ENCODE peak calls at places on chromosomes 16 and 17, in seven cellular contexts. R, W, V, S, A, Z and O are unnamed samples.

GRCh38 chr17:59848778-59849177 is 44.0 kb downstream of the TUBD1 start:
- DNase-seq in S (peak), W (peak), V (no peak), R (peak), A (no peak), Z (no peak), O (no peak)

GRCh38 chr16:67499159-67499558 is 15.8 kb upstream of the AGRP start:
- DNase-seq in V (no peak), R (no peak), S (no peak), A (no peak), W (no peak), Z (no peak), O (no peak)

GRCh38 chr17:39867891-39868553 is at the start of gene ZPBP2:
- DNase-seq in S (no peak), V (no peak), A (no peak), Z (no peak), W (peak), R (no peak), O (no peak)

GRCh38 chr16:11669380-11670146 is 1.3 kb downstream of the SNN start:
- DNase-seq in R (no peak), A (no peak), W (peak), V (no peak), S (peak), Z (peak), O (no peak)

GRCh38 chr17:28427372-28427771 is 21.4 kb upstream of the SLC46A1 start:
- DNase-seq in R (no peak), A (no peak), W (no peak), S (no peak), Z (no peak), V (no peak), O (no peak)

GRCh38 chr16:70588565-70588964 is 57.8 kb upstream of the IL34 start:
- DNase-seq in Z (no peak), S (no peak), W (no peak), A (no peak), V (no peak), R (no peak), O (no peak)

GRCh38 chr16:23687034-23687808 is 8.5 kb downstream of the PLK1 start:
- DNase-seq in S (no peak), W (no peak), Z (no peak), V (no peak), A (no peak), R (no peak), O (no peak)

GRCh38 chr16:10514369-10515055 is 65.9 kb downstream of the EMP2 start:
- DNase-seq in R (peak), V (peak), Z (no peak), S (peak), W (peak), A (no peak), O (peak)

GRCh38 chr17:44353656-44354331 is 8.7 kb downstream of the GRN start:
- DNase-seq in R (peak), Z (peak), S (no peak), W (peak), A (no peak), V (no peak), O (no peak)

GRCh38 chr16:51845586-51845985 is 694.5 kb upstream of the SALL1 start:
- DNase-seq in R (no peak), S (peak), W (no peak), Z (no peak), A (no peak), V (no peak), O (peak)

GRCh38 chr17:17538417-17539391 is 42.5 kb upstream of the RASD1 start:
- DNase-seq in V (no peak), R (peak), Z (no peak), W (no peak), A (no peak), S (no peak), O (no peak)

GRCh38 chr17:74923538-74924249 is 379 bp upstream of the OTOP2 start:
- DNase-seq in W (peak), A (peak), S (peak), Z (peak), V (no peak), R (peak), O (peak)

GRCh38 chr16:69880640-69881133 is 70.4 kb upstream of the CLEC18A start:
- DNase-seq in S (no peak), A (no peak), V (no peak), Z (no peak), W (no peak), R (no peak), O (no peak)

GRCh38 chr17:73901661-73902415 is 257.6 kb upstream of the SDK2 start:
- DNase-seq in R (peak), V (no peak), W (peak), S (peak), Z (peak), A (no peak), O (no peak)

GRCh38 chr17:14843086-14843795 is 421.9 kb downstream of the PMP22 start:
- DNase-seq in V (no peak), R (no peak), S (no peak), A (no peak), W (no peak), Z (no peak), O (no peak)

GRCh38 chr17:77279448-77280303 is 138.9 kb downstream of the SEC14L1 start:
- DNase-seq in Z (peak), S (peak), V (no peak), W (no peak), R (peak), A (no peak), O (peak)

GRCh38 chr16:84370723-84371552 is 2.6 kb downstream of the ATP2C2 start:
- DNase-seq in V (no peak), S (no peak), A (no peak), Z (no peak), R (no peak), W (no peak), O (no peak)

GRCh38 chr17:51255673-51256072 is 4.2 kb downstream of the MBTD1 start:
- DNase-seq in S (no peak), W (no peak), V (no peak), A (no peak), Z (no peak), R (no peak), O (no peak)

GRCh38 chr17:74108126-74108705 is 95.3 kb upstream of the RPL38 start:
- DNase-seq in A (no peak), R (no peak), S (no peak), V (no peak), W (no peak), Z (no peak), O (no peak)

GRCh38 chr16:19601083-19601976 is 45.8 kb downstream of the VPS35L start:
- DNase-seq in W (peak), R (no peak), V (no peak), S (peak), A (no peak), Z (no peak), O (peak)

GRCh38 chr17:4485676-4486646 is 12.7 kb upstream of the SPNS2 start:
- DNase-seq in A (no peak), R (no peak), W (peak), Z (peak), V (no peak), S (no peak), O (no peak)

GRCh38 chr16:83517398-83517797 is 290.4 kb upstream of the HSBP1 start:
- DNase-seq in V (no peak), S (peak), W (no peak), R (no peak), A (no peak), Z (no peak), O (no peak)

GRCh38 chr16:3444032-3444388 is 530 bp downstream of the NAA60 start:
- DNase-seq in V (no peak), Z (peak), A (no peak), W (peak), R (peak), S (peak), O (peak)

GRCh38 chr17:58375216-58375615 is 23.2 kb upstream of the SUPT4H1 start:
- DNase-seq in Z (peak), W (no peak), V (no peak), R (no peak), A (no peak), S (no peak), O (no peak)

GRCh38 chr16:79598341-79599181 is 2.0 kb downstream of the MAF start:
- DNase-seq in Z (peak), W (peak), A (no peak), V (no peak), R (peak), S (peak), O (no peak)

GRCh38 chr17:67546578-67547527 is 169.8 kb downstream of the PITPNC1 start:
- DNase-seq in R (peak), S (peak), Z (peak), A (no peak), W (no peak), V (no peak), O (no peak)

GRCh38 chr16:82638095-82638798 is 11.5 kb downstream of the CDH13 start:
- DNase-seq in W (no peak), S (peak), Z (peak), A (no peak), R (no peak), V (no peak), O (peak)

GRCh38 chr17:34820922-34821321 is 140.3 kb downstream of the CCT6B start:
- DNase-seq in S (peak), A (no peak), Z (peak), W (no peak), R (no peak), V (no peak), O (no peak)

GRCh38 chr17:75679706-75680201 is 12.6 kb downstream of the SAP30BP start:
- DNase-seq in W (no peak), V (no peak), S (no peak), Z (peak), R (peak), A (no peak), O (peak)

GRCh38 chr17:73320601-73321264 is 8.9 kb upstream of the CDC42EP4 start:
- DNase-seq in V (no peak), W (no peak), Z (no peak), S (no peak), A (no peak), R (no peak), O (no peak)

GRCh38 chr17:7261377-7262191 is 694 bp downstream of the CLDN7 start:
- DNase-seq in Z (peak), R (no peak), S (peak), W (peak), A (no peak), V (no peak), O (no peak)